ENCODE peak calls at places on chromosome 16, in ten cellular contexts. Y, K, B, Z, H, A, L, T, O and I are unnamed samples. For H3K4me1, the result is how much of the 10 kb centered on the place peaks cover.

GRCh38 chr16:86571197-86571915 is 4.7 kb downstream of the FOXC2 start:
- DNase-seq in Y (no peak), K (no peak), B (no peak), Z (no peak), H (no peak), A (no peak), L (no peak), T (no peak), O (no peak), I (no peak)

GRCh38 chr16:78809535-78809934 is 710.1 kb downstream of the WWOX start:
- DNase-seq in Y (no peak), K (no peak), B (no peak), Z (no peak), H (no peak), A (no peak), L (no peak), T (no peak), O (no peak), I (no peak)

GRCh38 chr16:25063102-25063501 is 47.9 kb upstream of the ARHGAP17 start:
- DNase-seq in Y (no peak), K (no peak), B (no peak), Z (no peak), H (no peak), A (no peak), L (no peak), T (no peak), O (no peak), I (no peak)

GRCh38 chr16:21704733-21705132 is 41.0 kb downstream of the OTOA start:
- DNase-seq in Y (no peak), K (no peak), B (no peak), Z (no peak), H (no peak), A (no peak), L (no peak), T (no peak), O (no peak), I (no peak)

GRCh38 chr16:24208710-24209109 is 47.4 kb upstream of the CACNG3 start:
- DNase-seq in Y (no peak), K (no peak), B (no peak), Z (no peak), H (no peak), A (no peak), L (peak), T (no peak), O (no peak), I (no peak)

GRCh38 chr16:60107467-60107866 is 1373.4 kb upstream of the GOT2 start:
- DNase-seq in Y (no peak), K (no peak), B (no peak), Z (no peak), H (no peak), A (no peak), L (no peak), T (no peak), O (no peak), I (no peak)

GRCh38 chr16:50188619-50189136 is 35.6 kb downstream of the TENT4B start:
- DNase-seq in Y (no peak), K (no peak), B (no peak), Z (no peak), H (no peak), A (no peak), L (no peak), T (no peak), O (no peak), I (no peak)

GRCh38 chr16:27327586-27327915 is 13.8 kb downstream of the IL4R start:
- DNase-seq in Y (no peak), K (no peak), B (no peak), Z (no peak), H (no peak), A (no peak), L (no peak), T (no peak), O (no peak), I (no peak)

GRCh38 chr16:57372372-57373116 is at the start of gene CX3CL1:
- DNase-seq in Y (no peak), K (peak), B (peak), Z (no peak), H (no peak), A (peak), L (no peak), T (peak), O (peak), I (peak)

GRCh38 chr16:82954224-82954929 is 327.6 kb downstream of the CDH13 start:
- DNase-seq in Y (no peak), K (no peak), B (no peak), Z (no peak), H (no peak), A (no peak), L (no peak), T (no peak), O (no peak), I (no peak)

GRCh38 chr16:80993293-80993691 is 13.4 kb downstream of the CMC2 start:
- DNase-seq in Y (no peak), K (no peak), B (no peak), Z (no peak), H (no peak), A (no peak), L (no peak), T (no peak), O (no peak), I (no peak)

GRCh38 chr16:30357085-30357714 is 2.1 kb upstream of the CD2BP2 start:
- DNase-seq in Y (no peak), K (no peak), B (no peak), Z (no peak), H (no peak), A (peak), L (no peak), T (no peak), O (no peak), I (no peak)

GRCh38 chr16:27991876-27992275 is 71.6 kb downstream of the GSG1L start:
- DNase-seq in Y (no peak), K (no peak), B (no peak), Z (no peak), H (no peak), A (no peak), L (no peak), T (no peak), O (no peak), I (no peak)

GRCh38 chr16:21001262-21001661 is 100.7 kb downstream of the LYRM1 start:
- DNase-seq in Y (no peak), K (no peak), B (peak), Z (no peak), H (peak), A (no peak), L (peak), T (no peak), O (peak), I (no peak)

GRCh38 chr16:53435066-53435688 is 906 bp downstream of the RBL2 start:
- DNase-seq in Y (peak), K (peak), B (peak), Z (peak), H (peak), A (peak), L (peak), T (peak), O (peak), I (no peak)

GRCh38 chr16:2776500-2777139 is 460 bp downstream of the ELOB start:
- DNase-seq in Y (no peak), K (peak), B (no peak), Z (no peak), H (no peak), A (no peak), L (peak), T (no peak), O (no peak), I (peak)

GRCh38 chr16:80116711-80117110 is 424.1 kb upstream of the DYNLRB2 start:
- DNase-seq in Y (no peak), K (no peak), B (no peak), Z (no peak), H (no peak), A (no peak), L (no peak), T (no peak), O (no peak), I (no peak)

GRCh38 chr16:68319185-68319908 is 8.5 kb downstream of the PRMT7 start:
- DNase-seq in Y (no peak), K (no peak), B (no peak), Z (no peak), H (no peak), A (no peak), L (no peak), T (no peak), O (no peak), I (peak)

GRCh38 chr16:11774065-11774626 is 22.9 kb downstream of the ZC3H7A start:
- DNase-seq in Y (no peak), K (no peak), B (no peak), Z (no peak), H (no peak), A (no peak), L (no peak), T (no peak), O (no peak), I (no peak)

DNA sequence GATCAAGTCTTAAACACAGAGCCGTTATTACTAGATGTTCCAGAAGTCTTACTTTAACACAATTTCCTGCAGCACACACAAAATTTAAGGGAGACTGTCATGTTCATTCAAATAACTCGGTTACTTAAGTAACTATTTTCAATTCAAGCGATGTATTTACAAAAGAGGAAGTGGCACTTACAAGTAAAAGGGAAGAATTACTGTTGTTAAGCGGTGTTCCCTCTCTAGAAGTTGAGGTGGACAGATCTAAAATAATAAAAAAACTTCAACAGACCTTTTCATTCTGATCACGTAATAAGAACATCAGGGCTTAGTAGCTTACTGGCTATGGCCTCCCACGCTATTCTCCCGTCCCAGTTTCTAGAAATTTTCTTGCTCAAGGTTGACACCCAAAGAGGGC is 26.2 kb upstream of the TXNDC11 start:
- DNase-seq in Y (no peak), K (no peak), B (no peak), Z (no peak), H (no peak), A (no peak), L (no peak), T (no peak), O (no peak), I (no peak)
- H3K4me1 ChIP-seq in Y (under half), K (under half), B (under half), Z (under half), H (under half), A (under half), L (under half), T (under half), O (under half), I (under half)

GRCh38 chr16:15705064-15705565 is 55.1 kb downstream of the NDE1 start:
- DNase-seq in Y (no peak), K (no peak), B (no peak), Z (no peak), H (no peak), A (no peak), L (no peak), T (no peak), O (no peak), I (no peak)

GRCh38 chr16:15701367-15701766 is 51.3 kb downstream of the NDE1 start:
- DNase-seq in Y (no peak), K (no peak), B (no peak), Z (no peak), H (no peak), A (no peak), L (no peak), T (no peak), O (no peak), I (no peak)

GRCh38 chr16:15704545-15704987 is 54.5 kb downstream of the NDE1 start:
- DNase-seq in Y (peak), K (peak), B (peak), Z (peak), H (peak), A (peak), L (peak), T (peak), O (peak), I (peak)

GRCh38 chr16:15701975-15702970 is 52.2 kb downstream of the NDE1 start:
- DNase-seq in Y (no peak), K (no peak), B (no peak), Z (no peak), H (no peak), A (no peak), L (no peak), T (no peak), O (no peak), I (no peak)

DNA sequence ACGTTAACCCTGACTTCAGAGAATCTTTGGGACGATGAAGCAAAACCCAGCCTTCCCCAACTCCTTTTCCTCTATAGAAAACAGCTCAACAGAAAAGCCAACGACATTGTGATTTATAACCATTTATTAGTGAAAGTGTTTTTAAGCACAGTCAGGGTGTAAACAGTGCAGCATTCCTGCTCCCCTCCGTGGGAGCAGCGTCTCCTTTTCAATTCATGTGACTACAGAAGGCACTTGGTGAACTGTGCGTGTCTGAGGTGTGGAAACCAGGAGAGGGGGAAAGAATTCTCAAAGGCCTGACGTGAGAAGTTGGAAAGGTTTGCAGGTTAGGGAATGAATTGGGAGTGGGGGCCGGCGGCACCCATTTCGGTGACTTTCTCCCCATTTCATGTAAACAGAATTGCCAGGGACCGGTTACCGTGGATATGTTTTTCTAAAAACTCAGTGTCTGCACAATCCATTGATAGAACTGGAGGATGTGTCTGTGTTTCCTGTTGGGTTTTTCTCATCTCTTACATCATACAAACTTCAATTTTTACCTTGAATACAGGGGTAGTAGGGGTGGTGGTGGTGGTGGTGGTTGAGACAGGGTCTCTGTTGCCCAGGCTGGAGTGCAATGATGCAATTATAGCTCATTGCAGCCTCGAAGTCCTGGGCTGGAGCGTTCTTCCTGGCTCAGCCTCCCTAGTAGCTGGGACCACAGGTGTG is 53.1 kb downstream of the NDE1 start:
- DNase-seq in Y (no peak), K (no peak), B (no peak), Z (no peak), H (no peak), A (no peak), L (no peak), T (no peak), O (no peak), I (no peak)
- H3K27ac ChIP-seq in Y (no peak), K (no peak), B (no peak), Z (no peak), H (no peak), A (no peak), L (no peak), T (peak), O (no peak), I (no peak)

DNA sequence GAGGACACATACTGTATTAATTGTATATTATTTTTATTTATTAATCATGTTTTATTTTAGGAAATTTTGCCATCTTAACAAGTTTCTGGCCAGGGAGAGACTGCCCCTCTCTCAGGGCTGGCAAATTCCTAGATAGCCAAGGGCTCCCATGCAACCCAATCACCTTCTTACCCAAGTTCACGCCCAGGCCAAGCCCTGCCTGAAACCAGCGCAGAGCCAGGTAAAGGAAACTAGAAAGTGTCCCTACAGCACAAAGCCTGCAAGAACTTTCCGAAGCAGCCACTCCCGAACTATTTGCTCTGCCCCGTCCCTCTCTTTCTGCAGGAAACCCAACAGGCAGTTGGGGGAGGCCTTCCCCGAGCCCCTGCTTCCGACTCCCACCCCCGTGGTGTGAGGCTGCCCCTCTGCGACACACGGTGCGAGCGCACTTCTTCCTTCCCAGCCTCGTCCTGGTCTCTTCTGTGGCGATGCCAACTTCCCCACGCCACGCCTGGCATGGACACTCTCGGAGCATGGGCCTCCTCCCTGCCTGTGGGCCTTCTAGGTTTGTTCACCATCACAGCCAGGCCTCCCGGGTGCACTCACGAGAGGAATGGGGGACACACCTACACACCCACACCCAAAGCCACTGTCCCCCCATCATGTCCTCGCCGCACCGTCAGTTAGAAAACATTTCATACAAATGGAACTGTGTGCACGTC is 100.4 kb downstream of the ZNF778 start:
- DNase-seq in Y (peak), K (peak), B (no peak), Z (no peak), H (no peak), A (no peak), L (no peak), T (no peak), O (peak), I (no peak)
- H3K4me1 ChIP-seq in Y (half or more), K (half or more), B (under half), Z (half or more), H (half or more), A (under half), L (under half), T (under half), O (under half), I (half or more)

DNA sequence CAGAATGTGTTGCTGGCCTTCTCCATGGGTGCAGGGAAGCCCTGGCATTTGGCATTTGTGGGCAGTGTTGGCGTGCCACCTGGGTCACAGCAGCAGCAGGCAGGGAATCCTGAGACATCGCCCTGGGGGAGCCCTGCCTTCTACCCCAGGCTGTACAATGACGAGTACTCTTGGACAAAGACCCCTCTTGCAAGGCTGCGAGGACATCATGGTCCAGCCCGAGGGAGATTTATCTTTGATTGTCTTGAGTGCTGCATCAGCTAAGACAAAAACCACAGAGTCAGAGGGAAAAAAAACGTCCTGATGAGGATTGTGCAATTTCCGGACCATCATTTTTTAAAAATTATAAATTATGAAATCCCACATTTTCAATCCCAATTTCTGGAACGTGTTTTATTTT is 3.7 kb downstream of the CRISPLD2 start:
- DNase-seq in Y (no peak), K (no peak), B (no peak), Z (no peak), H (no peak), A (no peak), L (no peak), T (peak), O (no peak), I (no peak)
- H3K27ac ChIP-seq in Y (peak), K (peak), B (no peak), Z (no peak), H (no peak), A (no peak), L (no peak), T (peak), O (no peak), I (peak)

DNA sequence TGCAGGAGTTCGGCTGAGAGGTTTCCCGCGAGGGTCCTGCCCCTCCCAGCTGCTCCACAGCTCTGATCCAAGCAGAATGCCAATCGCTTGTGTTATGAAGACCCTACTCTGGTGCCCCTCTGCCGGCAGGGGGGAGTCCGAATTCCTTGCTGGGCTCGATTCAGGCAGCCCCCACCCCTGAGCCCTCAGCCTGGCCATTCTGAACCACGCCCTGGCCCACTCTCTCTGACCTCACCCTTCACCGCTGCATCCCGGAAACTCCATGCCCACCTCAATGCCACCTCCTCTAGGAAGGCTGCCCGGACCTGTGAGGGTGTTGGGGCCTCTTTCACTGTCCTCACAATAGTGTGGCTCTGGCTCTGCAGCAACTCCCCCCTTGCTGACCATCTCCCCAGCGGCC is 7.9 kb upstream of the UBE2I start:
- DNase-seq in Y (no peak), K (no peak), B (no peak), Z (no peak), H (no peak), A (no peak), L (no peak), T (no peak), O (no peak), I (no peak)
- H3K4me1 ChIP-seq in Y (under half), K (under half), B (under half), Z (under half), H (under half), A (under half), L (under half), T (under half), O (under half), I (under half)